ENCODE peak calls at places on chromosomes 12 and 14, in ten cellular contexts. T, O, E, J, B, C, P, D, K and S are unnamed samples.

GRCh38 chr12:22262309-22262708 is 72.2 kb downstream of the ST8SIA1 start:
- DNase-seq in E (no peak), D (no peak), C (no peak), K (peak; percentile 91), P (no peak), T (no peak), O (no peak), J (no peak), B (peak; percentile 19), S (no peak)

GRCh38 chr14:82657186-82657675 is 1123.6 kb upstream of the SEL1L start:
- DNase-seq in B (no peak), J (no peak), P (no peak), T (no peak), C (no peak), O (no peak), D (no peak), E (no peak), K (no peak), S (no peak)

GRCh38 chr14:100546051-100546443 is 41.2 kb downstream of the BEGAIN start:
- DNase-seq in P (no peak), D (no peak), O (no peak), C (no peak), E (no peak), J (no peak), K (no peak), B (no peak), T (no peak), S (no peak)

GRCh38 chr12:28645891-28646290 is 455.6 kb downstream of the CCDC91 start:
- DNase-seq in T (no peak), J (no peak), D (no peak), B (no peak), C (no peak), K (no peak), P (no peak), O (no peak), E (no peak), S (no peak)

GRCh38 chr12:11269607-11270006 is at the start of gene PRB3:
- DNase-seq in C (no peak), T (no peak), P (no peak), D (no peak), E (no peak), B (no peak), J (no peak), O (no peak), K (no peak), S (no peak)

GRCh38 chr12:65649126-65649525 is 175.2 kb upstream of the HMGA2 start:
- DNase-seq in J (no peak), P (no peak), C (no peak), B (peak; percentile 89), T (no peak), O (peak; percentile 92), K (peak; percentile 98), D (no peak), E (no peak), S (no peak)

GRCh38 chr14:50501642-50502041 is 30.7 kb downstream of the MAP4K5 start:
- DNase-seq in K (peak; percentile 67), T (no peak), D (no peak), B (peak; percentile 15), J (no peak), O (peak; percentile 15), P (no peak), E (no peak), C (no peak), S (no peak)

GRCh38 chr12:72178871-72179270 is 93.3 kb upstream of the TRHDE start:
- DNase-seq in D (no peak), P (no peak), K (no peak), E (no peak), T (no peak), J (no peak), C (no peak), O (no peak), B (no peak), S (no peak)

GRCh38 chr12:58413794-58414193 is 472.4 kb downstream of the ATP23 start:
- DNase-seq in D (no peak), O (no peak), J (no peak), P (no peak), E (no peak), C (no peak), T (no peak), K (peak; percentile 85), B (peak; percentile 95), S (no peak)

GRCh38 chr12:73599268-73599667 is 938.4 kb upstream of the ATXN7L3B start:
- DNase-seq in P (no peak), E (no peak), D (no peak), C (no peak), J (no peak), O (no peak), K (no peak), B (no peak), T (no peak), S (no peak)